ENCODE peak calls at places on chromosome 5, in seven cellular contexts. S, W, X, F, G, O and U are unnamed samples.

GRCh38 chr5:624118-624950 is 12.2 kb downstream of the CEP72 start:
- DNase-seq in S (no peak), W (no peak), X (no peak), F (no peak), G (no peak), O (no peak), U (peak; percentile 8)

GRCh38 chr5:170270670-170271069 is 26.9 kb downstream of the LCP2 start:
- DNase-seq in S (no peak), W (no peak), X (no peak), F (no peak), G (no peak), O (no peak), U (no peak)

GRCh38 chr5:147092044-147092443 is 142.8 kb upstream of the STK32A start:
- DNase-seq in S (no peak), W (no peak), X (no peak), F (no peak), G (no peak), O (no peak), U (no peak)

GRCh38 chr5:143235423-143235822 is 168.1 kb downstream of the NR3C1 start:
- DNase-seq in S (no peak), W (peak; percentile 33), X (no peak), F (no peak), G (peak; percentile 70), O (peak; percentile 92), U (no peak)

GRCh38 chr5:108003178-108003577 is 332.4 kb upstream of the EFNA5 start:
- DNase-seq in S (no peak), W (peak; percentile 78), X (no peak), F (no peak), G (no peak), O (peak; percentile 51), U (no peak)

GRCh38 chr5:54083245-54083644 is 227.1 kb downstream of the ARL15 start:
- DNase-seq in S (no peak), W (no peak), X (no peak), F (no peak), G (no peak), O (no peak), U (no peak)

GRCh38 chr5:145854651-145855258 is 18.1 kb downstream of the GRXCR2 start:
- DNase-seq in S (no peak), W (peak; percentile 79), X (no peak), F (no peak), G (peak; percentile 47), O (peak; percentile 74), U (peak; percentile 74)

GRCh38 chr5:37554938-37555337 is 175.8 kb downstream of the WDR70 start:
- DNase-seq in S (no peak), W (peak; percentile 23), X (peak; percentile 15), F (no peak), G (no peak), O (peak; percentile 23), U (no peak)

GRCh38 chr5:140608730-140609520 is 24.1 kb downstream of the CD14 start:
- DNase-seq in S (peak; percentile 27), W (no peak), X (no peak), F (no peak), G (no peak), O (no peak), U (peak; percentile 80)

GRCh38 chr5:3091040-3091774 is 339.7 kb upstream of the IRX2 start:
- DNase-seq in S (no peak), W (no peak), X (no peak), F (no peak), G (no peak), O (no peak), U (no peak)

GRCh38 chr5:128537306-128537998 is 593 bp downstream of the FBN2 start:
- DNase-seq in S (no peak), W (peak; percentile 78), X (peak; percentile 59), F (peak; percentile 55), G (no peak), O (peak; percentile 66), U (peak; percentile 41)

GRCh38 chr5:95809414-95809960 is 13.0 kb downstream of the GLRX start:
- DNase-seq in S (peak; percentile 63), W (peak; percentile 48), X (no peak), F (peak; percentile 76), G (no peak), O (peak; percentile 76), U (no peak)

GRCh38 chr5:59042683-59043082 is 459.8 kb downstream of the RAB3C start:
- DNase-seq in S (peak; percentile 32), W (peak; percentile 75), X (no peak), F (no peak), G (no peak), O (peak; percentile 81), U (peak; percentile 25)

GRCh38 chr5:81045389-81045807 is 85.2 kb downstream of the RASGRF2 start:
- DNase-seq in S (no peak), W (no peak), X (no peak), F (no peak), G (no peak), O (no peak), U (no peak)

GRCh38 chr5:111670826-111671492 is 86.0 kb downstream of the NREP start:
- DNase-seq in S (no peak), W (peak; percentile 9), X (no peak), F (no peak), G (no peak), O (no peak), U (no peak)

GRCh38 chr5:84433461-84433860 is 48.8 kb upstream of the EDIL3 start:
- DNase-seq in S (no peak), W (peak; percentile 69), X (no peak), F (no peak), G (no peak), O (peak; percentile 30), U (no peak)

GRCh38 chr5:143652104-143652700 is 159.8 kb upstream of the HMHB1 start:
- DNase-seq in S (no peak), W (peak; percentile 38), X (no peak), F (no peak), G (no peak), O (peak; percentile 35), U (no peak)

GRCh38 chr5:10329808-10330481 is 22.2 kb upstream of the CMBL start:
- DNase-seq in S (peak; percentile 74), W (peak; percentile 77), X (no peak), F (peak; percentile 83), G (peak; percentile 53), O (peak; percentile 95), U (no peak)

GRCh38 chr5:38845555-38846378 is at the start of gene OSMR:
- DNase-seq in S (peak; percentile 79), W (peak; percentile 99), X (peak; percentile 73), F (peak; percentile 99), G (peak; percentile 95), O (peak; percentile 98), U (peak; percentile 85)

GRCh38 chr5:107736608-107737007 is 65.9 kb upstream of the EFNA5 start:
- DNase-seq in S (no peak), W (peak; percentile 53), X (no peak), F (no peak), G (peak; percentile 38), O (peak; percentile 12), U (no peak)

GRCh38 chr5:110092955-110093785 is 403.4 kb downstream of the MAN2A1 start:
- DNase-seq in S (peak; percentile 57), W (peak; percentile 39), X (no peak), F (no peak), G (no peak), O (peak; percentile 30), U (no peak)

GRCh38 chr5:132209901-132210545 is 17.6 kb downstream of the P4HA2 start:
- DNase-seq in S (no peak), W (no peak), X (no peak), F (peak; percentile 46), G (no peak), O (no peak), U (no peak)

GRCh38 chr5:109705596-109705995 is 15.9 kb downstream of the MAN2A1 start:
- DNase-seq in S (no peak), W (peak; percentile 48), X (no peak), F (no peak), G (peak; percentile 66), O (peak; percentile 35), U (no peak)

GRCh38 chr5:5605170-5605764 is 182.8 kb downstream of the ICE1 start:
- DNase-seq in S (no peak), W (no peak), X (no peak), F (no peak), G (no peak), O (no peak), U (no peak)

GRCh38 chr5:56950626-56951130 is 1.2 kb downstream of the MIER3 start:
- DNase-seq in S (peak; percentile 66), W (peak; percentile 74), X (peak; percentile 57), F (peak; percentile 78), G (no peak), O (peak; percentile 66), U (peak; percentile 72)

GRCh38 chr5:168552146-168552545 is 23.0 kb downstream of the FBLL1 start:
- DNase-seq in S (no peak), W (peak; percentile 99), X (no peak), F (no peak), G (peak; percentile 92), O (peak; percentile 99), U (no peak)

GRCh38 chr5:56075361-56075760 is 80.6 kb upstream of the IL6ST start:
- DNase-seq in S (no peak), W (peak; percentile 74), X (no peak), F (peak; percentile 85), G (no peak), O (peak; percentile 96), U (peak; percentile 18)

GRCh38 chr5:6338871-6339270 is 39.5 kb downstream of the MED10 start:
- DNase-seq in S (no peak), W (no peak), X (no peak), F (no peak), G (no peak), O (no peak), U (no peak)

GRCh38 chr5:102749416-102750021 is 5.6 kb upstream of the PAM start:
- DNase-seq in S (no peak), W (no peak), X (no peak), F (no peak), G (no peak), O (no peak), U (no peak)

GRCh38 chr5:149902177-149902576 is 42.4 kb downstream of the PDE6A start:
- DNase-seq in S (no peak), W (no peak), X (no peak), F (no peak), G (no peak), O (no peak), U (no peak)
- TF ChIP-seq CTCF in S (no peak), W (peak; percentile 25), X (no peak), F (no peak), G (no peak), O (peak; percentile 6), U (no peak)

DNA sequence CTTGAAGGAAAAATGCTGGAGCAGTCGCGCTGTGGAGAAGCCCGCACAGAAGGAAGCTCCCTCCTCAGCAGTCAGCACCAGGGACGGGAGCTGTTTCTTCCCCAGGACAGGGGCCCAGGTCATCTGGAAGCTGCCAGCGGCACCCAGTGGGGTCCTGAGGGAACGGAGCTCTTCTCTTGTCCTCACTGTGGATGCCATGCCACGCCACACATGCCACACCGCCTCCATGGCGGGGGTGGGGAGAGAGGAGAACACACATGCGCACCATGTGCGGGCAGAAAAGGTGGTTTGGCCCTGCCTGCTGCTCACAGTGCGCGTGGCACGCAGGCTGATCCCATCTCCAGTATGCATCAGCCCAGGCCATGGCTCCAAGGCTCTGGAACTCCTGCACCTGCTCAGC is 41.7 kb upstream of the ZNF354B start:
- DNase-seq in S (no peak), W (no peak), X (no peak), F (no peak), G (no peak), O (no peak), U (no peak)
- TF ChIP-seq CTCF in S (no peak), W (no peak), X (no peak), F (no peak), G (no peak), O (no peak), U (no peak)

GRCh38 chr5:79695501-79695900 is 5.9 kb downstream of the CMYA5 start:
- DNase-seq in S (no peak), W (no peak), X (no peak), F (no peak), G (no peak), O (no peak), U (no peak)
- TF ChIP-seq CTCF in S (no peak), W (no peak), X (no peak), F (no peak), G (no peak), O (no peak), U (no peak)

GRCh38 chr5:125349432-125349831 is 603.0 kb upstream of the ZNF608 start:
- DNase-seq in S (no peak), W (peak; percentile 69), X (no peak), F (no peak), G (no peak), O (peak; percentile 51), U (no peak)
- TF ChIP-seq CTCF in S (no peak), W (peak; percentile 40), X (no peak), F (no peak), G (no peak), O (no peak), U (no peak)